ENCODE peak calls at places on chromosomes 13 and 19, in eight cellular contexts. O is CD8-positive, alpha-beta T cell; U is psoas muscle; G is thoracic aorta; A is choroid plexus epithelial cell; W is ovary; X is AG04450; I is lower lobe of right lung. S is an unnamed sample.
A peak's percentile ranks its signal among the peaks of the same experiment; 100 is the strongest.

GRCh38 chr13:50699874-50700663 is 143.4 kb downstream of the DLEU7 start:
- DNase-seq in O (no peak), U (no peak), G (no peak), A (peak; percentile 30), W (no peak), X (no peak), I (no peak), S (no peak)

GRCh38 chr19:51461723-51462161 is 3.5 kb upstream of the SIGLEC8 start:
- DNase-seq in O (no peak), U (no peak), G (no peak), A (peak; percentile 10), W (no peak), X (no peak), I (no peak), S (no peak)

GRCh38 chr19:52748336-52748950 is 13.6 kb upstream of the ZNF611 start:
- DNase-seq in O (no peak), U (peak; percentile 37), G (no peak), A (peak; percentile 74), W (no peak), X (no peak), I (no peak), S (peak; percentile 20)

GRCh38 chr13:45744979-45745378 is 42.9 kb downstream of the CBY2 start:
- DNase-seq in O (no peak), U (no peak), G (no peak), A (no peak), W (no peak), X (no peak), I (no peak), S (no peak)

GRCh38 chr19:16943942-16944625 is 55.3 kb downstream of the F2RL3 start:
- DNase-seq in O (no peak), U (no peak), G (no peak), A (no peak), W (no peak), X (no peak), I (no peak), S (no peak)

GRCh38 chr13:107554355-107554905 is 660.9 kb downstream of the LIG4 start:
- DNase-seq in O (no peak), U (no peak), G (no peak), A (no peak), W (no peak), X (no peak), I (no peak), S (no peak)

GRCh38 chr13:66635526-66635925 is 594.6 kb downstream of the PCDH9 start:
- DNase-seq in O (no peak), U (no peak), G (no peak), A (peak; percentile 91), W (no peak), X (peak; percentile 68), I (no peak), S (peak; percentile 81)

GRCh38 chr19:33376931-33377557 is 3.5 kb downstream of the CEBPG start:
- DNase-seq in O (no peak), U (no peak), G (no peak), A (no peak), W (no peak), X (no peak), I (no peak), S (no peak)

DNA sequence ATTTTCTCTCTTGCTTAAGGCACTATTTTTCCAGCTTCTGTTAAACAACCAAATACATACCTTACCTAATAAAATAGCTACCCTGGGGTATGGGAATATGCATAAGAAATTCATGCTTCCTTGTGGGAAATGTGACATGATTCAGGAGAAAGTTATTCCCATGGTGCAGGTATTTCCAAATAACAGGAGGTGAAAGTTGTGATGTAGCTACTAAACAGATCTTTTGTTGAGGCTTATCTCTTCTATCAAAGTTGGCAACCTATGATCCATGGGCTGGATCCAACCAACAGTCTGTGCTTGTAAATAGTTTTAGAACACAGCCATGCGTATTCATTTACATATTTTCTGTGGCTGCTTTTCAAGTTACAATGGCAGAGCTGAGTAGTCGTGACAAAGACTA is 177.8 kb upstream of the NBEA start:
- DNase-seq in O (no peak), U (no peak), G (no peak), A (no peak), W (no peak), X (no peak), I (no peak), S (no peak)
- TF ChIP-seq CTCF in O (no peak), U (no peak), G (no peak), A (no peak), W (no peak), X (no peak), I (no peak), S (no peak)

DNA sequence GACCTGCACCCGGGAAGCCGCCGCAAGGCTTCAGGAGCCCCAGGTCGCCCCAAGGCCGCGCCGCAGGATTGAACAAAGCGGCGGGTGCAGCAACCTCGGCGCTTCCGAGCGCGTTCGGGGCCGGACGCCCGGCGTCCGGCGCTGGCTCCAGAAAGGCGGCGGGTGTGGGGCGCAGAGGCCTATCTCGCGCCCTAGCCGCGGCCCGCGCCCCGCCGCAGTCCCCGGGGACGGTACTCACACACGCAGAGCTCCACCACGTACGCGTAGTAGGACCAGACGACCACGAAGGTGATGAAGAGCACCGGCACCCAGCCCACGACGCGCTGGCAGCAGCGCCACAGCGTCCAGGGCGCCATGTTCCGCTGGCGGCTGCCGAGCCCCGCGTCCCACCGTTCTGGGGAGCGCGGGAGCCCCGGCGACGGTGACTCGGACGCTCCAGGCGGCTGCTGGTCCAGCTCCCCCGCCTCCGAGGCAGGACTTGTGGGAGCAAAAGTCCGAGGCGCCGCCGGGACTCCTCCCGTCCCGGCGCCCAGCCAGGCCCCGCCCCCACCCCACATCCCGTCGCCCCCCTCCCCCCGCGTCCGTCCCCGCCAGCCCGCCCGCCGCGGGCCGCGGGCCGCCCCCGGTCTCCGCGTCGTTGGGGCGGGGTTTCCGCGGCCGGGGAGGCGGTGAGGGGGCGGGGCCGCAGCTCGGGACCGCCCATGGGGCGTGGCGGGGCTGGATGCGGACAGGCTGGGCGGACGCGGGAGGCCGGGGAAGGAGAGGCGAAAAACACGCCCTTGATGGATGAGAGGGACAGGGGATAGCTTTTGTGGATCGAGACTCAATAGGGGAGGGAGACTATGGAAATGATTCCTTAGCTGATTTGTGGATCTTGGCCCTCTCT is at the start of gene ZDHHC20:
- DNase-seq in O (peak; percentile 89), U (peak; percentile 89), G (peak; percentile 58), A (peak; percentile 87), W (peak; percentile 98), X (peak; percentile 38), I (peak; percentile 93), S (peak; percentile 94)
- H3K4me3 ChIP-seq in O (peak within 1 kb of the TSS; percentile 78), U (peak within 1 kb of the TSS; percentile 71), G (peak within 1 kb of the TSS; percentile 99), A (peak within 1 kb of the TSS; percentile 94), W (peak within 1 kb of the TSS; percentile 98), X (peak within 1 kb of the TSS; percentile 91), I (peak within 1 kb of the TSS; percentile 95), S (peak within 1 kb of the TSS; percentile 77)

DNA sequence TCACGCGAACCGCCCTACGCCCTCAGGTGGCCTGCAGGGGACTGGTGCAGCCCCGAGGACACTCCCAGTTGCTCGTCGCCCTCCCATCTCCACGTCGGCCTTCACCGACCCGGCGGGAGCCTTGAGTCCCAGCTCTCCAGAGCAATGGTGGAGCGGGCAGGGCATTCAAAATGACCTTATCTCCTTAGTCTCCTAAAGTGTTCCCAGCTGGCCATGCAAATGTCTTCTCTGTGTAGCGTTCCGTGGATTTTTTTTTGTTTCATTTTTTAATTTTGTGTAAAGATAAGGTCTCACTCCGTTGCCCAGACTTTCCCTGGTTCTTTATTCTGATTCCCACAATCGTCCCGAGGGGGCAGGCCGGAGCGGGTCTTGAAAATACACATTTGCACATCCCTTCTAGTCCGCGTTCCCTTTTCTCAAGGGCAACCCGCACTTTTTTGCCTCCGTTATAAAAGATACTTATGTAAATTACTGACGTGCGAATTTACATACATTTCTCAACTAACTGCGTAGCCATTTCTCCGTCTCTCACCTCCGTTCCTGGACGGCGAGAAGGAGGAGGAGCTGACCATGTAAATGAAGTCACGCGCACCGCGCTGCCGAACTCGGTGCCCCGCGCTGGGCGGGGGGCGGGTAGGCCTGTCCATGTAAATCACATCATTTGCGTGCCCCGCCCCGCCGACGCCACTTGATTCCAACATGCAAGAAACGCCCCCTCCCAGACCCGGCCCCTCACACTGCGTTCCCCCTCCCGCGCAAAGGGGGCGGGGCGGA is 581 bp upstream of the EGLN2 start:
- DNase-seq in O (peak; percentile 100), U (peak; percentile 100), G (peak; percentile 100), A (peak; percentile 100), W (peak; percentile 100), X (peak; percentile 99), I (peak; percentile 100), S (peak; percentile 100)
- TF ChIP-seq CTCF in O (peak; percentile 56), U (peak; percentile 26), G (peak; percentile 5), A (peak; percentile 70), W (peak; percentile 75), X (peak; percentile 61), I (peak; percentile 50), S (peak; percentile 37)

GRCh38 chr19:38690832-38691231 is 43.4 kb downstream of the ACTN4 start:
- DNase-seq in O (no peak), U (no peak), G (no peak), A (no peak), W (no peak), X (no peak), I (no peak), S (no peak)
- H3K4me3 ChIP-seq in O (no peak overlapping the region), U (no peak overlapping the region), G (no peak overlapping the region), A (no peak overlapping the region), W (no peak overlapping the region), X (no peak overlapping the region), I (no peak overlapping the region), S (no peak overlapping the region)

S was measured in foreskin fibroblast.